ENCODE peak calls at places on chromosomes 12 and 14, in four cellular contexts. A is HepG2, M is PC-3, C is MM.1S. Y is an unnamed sample. For H3K4me1, the result is how much of the 10 kb centered on the place peaks cover.

GRCh38 chr14:69547701-69548348 is 26.8 kb downstream of the CCDC177 start:
- DNase-seq in C (no peak), A (no peak), M (no peak), Y (peak)

GRCh38 chr12:29242921-29243431 is 93.9 kb downstream of the FAR2 start:
- DNase-seq in A (no peak), C (no peak), M (no peak), Y (no peak)

GRCh38 chr12:120117961-120118709 is 1.6 kb upstream of the RAB35 start:
- DNase-seq in A (peak), M (peak), C (no peak), Y (peak)

GRCh38 chr12:20426191-20426590 is 57.9 kb downstream of the PDE3A start:
- DNase-seq in M (no peak), C (no peak), A (no peak), Y (no peak)

GRCh38 chr12:64390275-64390851 is at the start of gene C12orf56:
- DNase-seq in M (no peak), A (no peak), C (no peak), Y (peak)

GRCh38 chr12:81976661-81977060 is 217.5 kb upstream of the PPFIA2 start:
- DNase-seq in M (no peak), C (no peak), A (no peak), Y (no peak)

GRCh38 chr14:45156067-45156466 is 20.3 kb downstream of the FANCM start:
- DNase-seq in A (no peak), M (no peak), C (no peak), Y (no peak)

GRCh38 chr12:98955284-98955683 is 310.2 kb downstream of the APAF1 start:
- DNase-seq in C (peak), A (peak), M (peak), Y (peak)

GRCh38 chr14:72815459-72815858 is 78.4 kb downstream of the DPF3 start:
- DNase-seq in C (no peak), A (no peak), M (no peak), Y (no peak)

GRCh38 chr12:57899010-57899662 is 42.2 kb upstream of the ATP23 start:
- DNase-seq in M (peak), C (peak), A (no peak), Y (peak)

GRCh38 chr14:68709007-68709406 is 83.9 kb downstream of the ZFP36L1 start:
- DNase-seq in A (no peak), M (no peak), C (no peak), Y (no peak)

GRCh38 chr12:76450690-76451089 is 102.5 kb upstream of the BBS10 start:
- DNase-seq in C (no peak), M (peak), A (no peak), Y (no peak)

GRCh38 chr14:50531595-50532501 is 521 bp downstream of the MAP4K5 start:
- DNase-seq in C (peak), M (peak), A (no peak), Y (peak)

GRCh38 chr14:23080474-23080873 is 14.5 kb downstream of the ACIN1 start:
- DNase-seq in M (no peak), C (no peak), A (no peak), Y (no peak)

GRCh38 chr14:23078692-23079116 is 16.2 kb downstream of the ACIN1 start:
- DNase-seq in M (peak), C (no peak), A (peak), Y (no peak)

GRCh38 chr14:23076785-23077408 is 18.0 kb downstream of the ACIN1 start:
- DNase-seq in C (no peak), A (peak), M (peak), Y (peak)

GRCh38 chr14:23079716-23080115 is 15.2 kb downstream of the ACIN1 start:
- DNase-seq in A (no peak), M (no peak), C (no peak), Y (no peak)

GRCh38 chr14:23077962-23078361 is 17.0 kb downstream of the ACIN1 start:
- DNase-seq in A (no peak), M (no peak), C (no peak), Y (no peak)
- H3K9ac ChIP-seq in A (no peak), M (peak), C (no peak), Y (no peak)

GRCh38 chr14:92703516-92703915 is 44.9 kb downstream of the LGMN start:
- DNase-seq in M (no peak), C (no peak), A (no peak), Y (no peak)

GRCh38 chr14:92704036-92704804 is 44.2 kb downstream of the LGMN start:
- DNase-seq in C (peak), M (no peak), A (no peak), Y (no peak)

GRCh38 chr14:92706386-92706785 is 42.0 kb downstream of the LGMN start:
- DNase-seq in M (no peak), A (no peak), C (no peak), Y (no peak)

GRCh38 chr14:92702441-92702918 is 45.9 kb downstream of the LGMN start:
- DNase-seq in C (no peak), A (no peak), M (no peak), Y (no peak)

DNA sequence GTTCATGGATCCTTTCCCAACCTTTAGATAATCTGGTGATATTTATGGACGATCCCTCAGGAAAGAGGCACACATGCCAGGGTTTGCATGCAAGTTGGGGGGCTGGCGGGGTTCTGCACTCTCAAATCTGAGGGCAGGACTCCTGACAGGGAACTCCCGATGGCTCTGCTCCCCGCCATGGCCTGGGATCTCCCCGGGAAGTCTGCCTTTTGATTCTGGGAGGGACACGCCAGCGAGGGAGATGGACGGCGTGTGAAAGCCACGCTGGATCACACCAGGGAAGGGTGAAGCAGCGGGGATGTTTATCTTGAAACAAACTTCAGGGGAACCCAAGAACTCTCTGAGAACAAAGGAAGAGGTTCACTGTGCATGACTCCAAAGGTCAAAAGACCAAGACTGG is 43.6 kb downstream of the LGMN start:
- DNase-seq in C (no peak), A (no peak), M (no peak), Y (no peak)
- H3K4me1 ChIP-seq in C (under half), A (under half), M (under half), Y (under half)

GRCh38 chr14:95479494-95479893 is 37.0 kb downstream of the SYNE3 start:
- DNase-seq in A (no peak), M (no peak), C (no peak), Y (no peak)
- TF ChIP-seq CTCF in A (no peak), M (no peak), C (no peak), Y (no peak)

GRCh38 chr12:45646851-45647581 is 82.5 kb upstream of the ARID2 start:
- DNase-seq in M (no peak), C (no peak), A (no peak), Y (no peak)
- H3K9ac ChIP-seq in M (no peak), C (no peak), A (no peak), Y (no peak)

GRCh38 chr14:53883739-53884138 is 72.9 kb downstream of the BMP4 start:
- DNase-seq in M (no peak), C (no peak), A (no peak), Y (no peak)
- H3K4me1 ChIP-seq in M (under half), C (under half), A (half or more), Y (under half)

DNA sequence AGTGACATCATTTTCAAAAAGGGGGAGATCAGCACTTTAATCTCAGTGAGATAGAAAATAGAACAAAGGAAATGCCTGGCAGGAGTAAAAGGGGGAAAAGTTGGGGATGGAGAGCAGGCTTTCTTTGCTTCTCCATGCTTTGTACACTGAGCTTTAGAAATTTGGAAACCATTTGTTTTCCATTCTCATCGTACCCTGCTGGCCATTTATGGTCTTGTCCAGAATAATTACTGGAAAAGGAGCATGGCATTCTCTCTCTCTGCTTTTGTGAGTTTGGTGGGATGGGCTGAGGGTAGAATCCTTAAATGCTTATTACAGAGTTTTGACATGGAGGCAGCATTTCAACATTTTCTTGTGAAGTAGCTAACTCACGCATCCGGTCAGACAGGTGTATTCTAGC is 104.4 kb upstream of the FLRT2 start:
- DNase-seq in A (no peak), C (no peak), M (no peak), Y (no peak)
- TF ChIP-seq CTCF in A (no peak), C (no peak), M (no peak), Y (peak)

GRCh38 chr14:104169005-104169764 is 30.8 kb downstream of the KIF26A start:
- DNase-seq in M (no peak), A (no peak), C (no peak), Y (no peak)

GRCh38 chr14:104166698-104167097 is 28.3 kb downstream of the KIF26A start:
- DNase-seq in A (no peak), C (no peak), M (no peak), Y (no peak)

GRCh38 chr14:104171029-104171697 is 32.8 kb downstream of the KIF26A start:
- DNase-seq in M (peak), A (no peak), C (no peak), Y (peak)

GRCh38 chr14:104169765-104170113 is 31.4 kb downstream of the KIF26A start:
- DNase-seq in A (no peak), C (no peak), M (no peak), Y (no peak)

DNA sequence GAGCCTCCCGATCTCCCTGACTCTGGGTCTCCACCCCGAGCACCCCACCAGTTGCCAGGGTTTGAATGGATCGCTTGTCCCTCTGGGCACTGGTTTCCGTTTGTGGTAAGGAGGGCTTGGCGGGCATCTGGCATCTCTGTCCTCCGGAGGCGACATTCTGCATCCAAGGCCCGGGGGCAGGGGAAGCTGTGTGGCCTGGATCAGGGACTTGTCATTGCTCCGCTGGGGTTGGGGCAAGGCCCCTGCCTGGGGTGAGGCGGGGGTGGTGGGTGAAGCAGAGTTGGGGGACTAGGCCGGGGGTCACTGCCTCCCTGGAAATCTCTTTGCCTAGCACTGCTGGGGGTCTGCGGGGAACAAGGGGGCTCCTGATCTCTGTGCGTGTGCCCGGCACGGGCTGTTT is 30.2 kb downstream of the KIF26A start:
- DNase-seq in M (no peak), A (no peak), C (no peak), Y (no peak)
- H3K9ac ChIP-seq in M (no peak), A (no peak), C (no peak), Y (no peak)

DNA sequence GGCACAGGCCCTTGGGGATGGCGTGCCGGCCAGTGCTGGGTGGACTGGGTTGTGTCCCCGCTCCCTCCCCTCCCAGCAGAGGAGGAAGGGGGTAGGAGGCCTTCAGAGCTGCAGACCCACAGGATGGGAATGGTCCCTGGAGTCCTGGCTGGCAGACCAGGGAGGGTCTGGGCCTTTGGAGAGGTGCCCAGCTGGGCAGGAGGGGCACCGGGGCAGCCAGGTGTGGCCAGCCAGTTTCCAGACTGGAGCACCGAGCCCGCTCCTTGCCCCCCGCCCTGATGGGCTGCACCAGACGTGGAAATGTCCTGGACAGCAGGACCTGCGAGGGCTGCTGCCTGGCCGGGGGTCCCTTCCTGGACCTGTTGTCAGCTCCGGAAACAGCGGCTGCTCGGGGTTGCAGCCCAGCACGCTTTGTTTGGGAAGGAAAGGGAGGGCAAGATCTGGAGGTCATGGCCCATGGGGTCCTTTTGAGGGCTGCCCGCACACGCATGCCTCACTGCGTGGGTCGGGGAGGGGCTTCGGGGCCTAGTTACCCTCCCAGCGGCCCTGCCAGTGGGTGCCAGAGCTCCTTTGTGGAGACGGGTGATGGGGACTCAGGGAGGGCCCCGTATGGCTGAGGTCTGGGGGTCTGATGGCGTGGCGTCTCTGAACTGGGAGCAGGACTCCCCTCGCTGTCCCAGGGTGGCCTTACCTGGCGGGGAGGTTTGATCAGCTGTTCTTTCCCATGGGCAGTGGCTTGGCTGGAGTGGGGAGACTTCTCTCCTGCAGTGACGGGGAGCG is 9.1 kb downstream of the KIF26A start:
- DNase-seq in C (no peak), A (no peak), M (no peak), Y (peak)
- H3K4me1 ChIP-seq in C (under half), A (under half), M (under half), Y (under half)

Y was measured in endodermal cell.